ENCODE peak calls at places on chromosomes 5 and 9, in five cellular contexts. M, R, B, S and E are unnamed samples.
A peak's percentile ranks its signal among the peaks of the same experiment; 100 is the strongest.

GRCh38 chr5:167939686-167940085 is 351.8 kb upstream of the WWC1 start:
- DNase-seq in M (no peak), R (no peak), B (no peak), S (no peak), E (no peak)

GRCh38 chr9:20884985-20885593 is 146.4 kb downstream of the HACD4 start:
- DNase-seq in M (peak; percentile 66), R (peak; percentile 30), B (peak; percentile 44), S (peak; percentile 6), E (no peak)

GRCh38 chr5:179237770-179238627 is 107.3 kb downstream of the ADAMTS2 start:
- DNase-seq in M (no peak), R (peak; percentile 11), B (peak; percentile 19), S (no peak), E (no peak)

GRCh38 chr9:93260290-93261066 is 76.5 kb downstream of the WNK2 start:
- DNase-seq in M (no peak), R (peak; percentile 22), B (peak; percentile 23), S (no peak), E (no peak)

GRCh38 chr9:69811329-69811989 is 9.2 kb upstream of the CFAP95 start:
- DNase-seq in M (no peak), R (no peak), B (no peak), S (no peak), E (no peak)

GRCh38 chr5:100889165-100889564 is 13.9 kb downstream of the ST8SIA4 start:
- DNase-seq in M (peak; percentile 6), R (no peak), B (no peak), S (no peak), E (no peak)

GRCh38 chr5:66343370-66344071 is 199.4 kb downstream of the SREK1 start:
- DNase-seq in M (no peak), R (no peak), B (no peak), S (no peak), E (no peak)

GRCh38 chr9:133155156-133155555 is 8.6 kb downstream of the GBGT1 start:
- DNase-seq in M (no peak), R (no peak), B (peak; percentile 16), S (no peak), E (no peak)

GRCh38 chr5:171633776-171634470 is 151.7 kb upstream of the SMIM23 start:
- DNase-seq in M (no peak), R (no peak), B (no peak), S (no peak), E (no peak)

GRCh38 chr9:21837501-21837900 is 35.1 kb downstream of the MTAP start:
- DNase-seq in M (no peak), R (no peak), B (no peak), S (no peak), E (no peak)

GRCh38 chr5:73815631-73816030 is 189.6 kb downstream of the ARHGEF28 start:
- DNase-seq in M (no peak), R (no peak), B (no peak), S (no peak), E (no peak)

GRCh38 chr5:10756539-10756938 is 4.5 kb downstream of the DAP start:
- DNase-seq in M (no peak), R (no peak), B (no peak), S (no peak), E (no peak)

GRCh38 chr5:54764691-54765090 is 220.7 kb downstream of the ESM1 start:
- DNase-seq in M (peak; percentile 29), R (no peak), B (no peak), S (no peak), E (no peak)

GRCh38 chr5:178123987-178124925 is 6.6 kb upstream of the RMND5B start:
- DNase-seq in M (no peak), R (no peak), B (no peak), S (no peak), E (peak; percentile 85)

GRCh38 chr5:72955143-72955767 is 586 bp upstream of the FCHO2 start:
- DNase-seq in M (peak; percentile 79), R (no peak), B (peak; percentile 74), S (no peak), E (peak; percentile 84)

GRCh38 chr5:5126444-5126843 is 13.7 kb upstream of the ADAMTS16 start:
- DNase-seq in M (no peak), R (no peak), B (no peak), S (no peak), E (peak; percentile 18)

GRCh38 chr9:17031546-17031945 is 103.3 kb upstream of the CNTLN start:
- DNase-seq in M (no peak), R (no peak), B (no peak), S (peak; percentile 19), E (no peak)

GRCh38 chr5:11941566-11941965 is 37.3 kb upstream of the CTNND2 start:
- DNase-seq in M (no peak), R (no peak), B (no peak), S (no peak), E (no peak)

GRCh38 chr5:38825494-38825893 is 20.3 kb upstream of the OSMR start:
- DNase-seq in M (peak; percentile 20), R (no peak), B (no peak), S (no peak), E (no peak)

GRCh38 chr9:14366071-14366470 is 52.1 kb upstream of the NFIB start:
- DNase-seq in M (no peak), R (no peak), B (no peak), S (no peak), E (no peak)

GRCh38 chr5:176772271-176773210 is 37.8 kb upstream of the UNC5A start:
- DNase-seq in M (no peak), R (peak; percentile 1), B (peak; percentile 17), S (no peak), E (no peak)

GRCh38 chr5:21817668-21818419 is 1035.3 kb downstream of the CDH12 start:
- DNase-seq in M (peak; percentile 46), R (no peak), B (no peak), S (no peak), E (no peak)

GRCh38 chr5:59744531-59744992 is 149.0 kb downstream of the PDE4D start:
- DNase-seq in M (peak; percentile 94), R (no peak), B (no peak), S (no peak), E (no peak)

GRCh38 chr5:157366741-157367684 is 93.0 kb upstream of the NIPAL4 start:
- DNase-seq in M (peak; percentile 81), R (no peak), B (peak; percentile 39), S (no peak), E (peak; percentile 67)

GRCh38 chr5:66174338-66174737 is 30.2 kb downstream of the SREK1 start:
- DNase-seq in M (peak; percentile 46), R (no peak), B (no peak), S (peak; percentile 68), E (no peak)

GRCh38 chr9:14343948-14344547 is 30.1 kb upstream of the NFIB start:
- DNase-seq in M (peak; percentile 18), R (no peak), B (no peak), S (peak; percentile 97), E (no peak)

GRCh38 chr5:180026320-180026719 is 45.2 kb downstream of the RNF130 start:
- DNase-seq in M (peak; percentile 95), R (no peak), B (no peak), S (no peak), E (no peak)

GRCh38 chr5:64958757-64959391 is 190.1 kb downstream of the CWC27 start:
- DNase-seq in M (peak; percentile 60), R (no peak), B (no peak), S (peak; percentile 25), E (no peak)